ENCODE peak calls at places on chromosomes 1 and 21, in seven cellular contexts. One of them, this sample, is unnamed.

GRCh38 chr1:93200714-93201113 is 20.2 kb downstream of the CCDC18 start:
- DNase-seq in SK-N-SH: no peak
- DNase-seq in HCT116: no peak
- DNase-seq in GM12878: no peak
- DNase-seq in H1: no peak
- DNase-seq in HepG2: peak
- DNase-seq in K562: no peak
- DNase-seq in this sample: no peak

GRCh38 chr1:242784074-242784473 is 259.6 kb upstream of the PLD5 start:
- DNase-seq in H1: no peak
- DNase-seq in SK-N-SH: no peak
- DNase-seq in HepG2: no peak
- DNase-seq in GM12878: no peak
- DNase-seq in HCT116: no peak
- DNase-seq in K562: no peak
- DNase-seq in this sample: no peak

GRCh38 chr21:28459193-28459592 is 533.5 kb downstream of the LTN1 start:
- DNase-seq in HepG2: no peak
- DNase-seq in HCT116: no peak
- DNase-seq in SK-N-SH: no peak
- DNase-seq in GM12878: no peak
- DNase-seq in K562: no peak
- DNase-seq in H1: no peak
- DNase-seq in this sample: no peak

GRCh38 chr1:17684810-17685209 is 70.3 kb upstream of the ACTL8 start:
- DNase-seq in HCT116: no peak
- DNase-seq in SK-N-SH: no peak
- DNase-seq in H1: no peak
- DNase-seq in K562: no peak
- DNase-seq in GM12878: no peak
- DNase-seq in HepG2: no peak
- DNase-seq in this sample: no peak

GRCh38 chr1:152880907-152881306 is 2.8 kb downstream of the SMCP start:
- DNase-seq in K562: no peak
- DNase-seq in GM12878: peak
- DNase-seq in H1: no peak
- DNase-seq in SK-N-SH: no peak
- DNase-seq in HCT116: no peak
- DNase-seq in HepG2: no peak
- DNase-seq in this sample: no peak

GRCh38 chr1:245682638-245683376 is 528.0 kb downstream of the KIF26B start:
- DNase-seq in SK-N-SH: peak
- DNase-seq in GM12878: no peak
- DNase-seq in H1: no peak
- DNase-seq in HepG2: no peak
- DNase-seq in K562: no peak
- DNase-seq in HCT116: no peak
- DNase-seq in this sample: no peak

GRCh38 chr21:36499578-36500471 is 19.9 kb upstream of the CLDN14 start:
- DNase-seq in HCT116: no peak
- DNase-seq in GM12878: no peak
- DNase-seq in K562: no peak
- DNase-seq in SK-N-SH: no peak
- DNase-seq in HepG2: no peak
- DNase-seq in H1: no peak
- DNase-seq in this sample: peak

GRCh38 chr1:221979461-221980032 is 237.7 kb upstream of the DUSP10 start:
- DNase-seq in HCT116: peak
- DNase-seq in SK-N-SH: no peak
- DNase-seq in K562: no peak
- DNase-seq in GM12878: no peak
- DNase-seq in H1: no peak
- DNase-seq in HepG2: peak
- DNase-seq in this sample: no peak

GRCh38 chr1:41343790-41344679 is 17.2 kb upstream of the FOXO6 start:
- DNase-seq in SK-N-SH: no peak
- DNase-seq in HepG2: no peak
- DNase-seq in HCT116: no peak
- DNase-seq in K562: no peak
- DNase-seq in H1: no peak
- DNase-seq in GM12878: peak
- DNase-seq in this sample: no peak

DNA sequence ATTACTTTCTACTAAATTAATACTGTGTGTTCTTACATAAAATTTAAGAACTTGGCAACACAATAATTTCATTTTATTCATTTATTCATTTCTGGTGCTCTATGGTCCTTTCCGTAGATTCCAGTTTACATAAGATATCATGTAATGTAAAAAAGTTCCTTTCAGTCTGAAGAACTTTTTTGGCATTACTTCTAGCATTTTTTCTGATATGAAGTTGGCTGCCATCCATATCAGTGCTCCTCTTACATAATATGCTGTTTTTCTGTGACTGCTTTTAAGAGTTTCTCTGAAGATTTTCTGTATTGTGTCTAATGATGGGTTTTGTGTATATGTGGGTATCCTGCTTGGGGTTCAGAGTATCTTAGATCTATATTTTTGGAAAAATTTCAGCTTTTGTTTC is 34.8 kb downstream of the LIN9 start:
- DNase-seq in HepG2: no peak
- DNase-seq in H1: no peak
- DNase-seq in SK-N-SH: no peak
- DNase-seq in GM12878: no peak
- DNase-seq in K562: no peak
- DNase-seq in HCT116: no peak
- DNase-seq in this sample: no peak
- TF ChIP-seq JUND in HepG2: no peak
- TF ChIP-seq JUND in H1: no peak
- TF ChIP-seq JUND in SK-N-SH: no peak
- TF ChIP-seq JUND in GM12878: no peak
- TF ChIP-seq JUND in K562: no peak
- TF ChIP-seq JUND in HCT116: no peak
- TF ChIP-seq JUND in this sample: no peak

DNA sequence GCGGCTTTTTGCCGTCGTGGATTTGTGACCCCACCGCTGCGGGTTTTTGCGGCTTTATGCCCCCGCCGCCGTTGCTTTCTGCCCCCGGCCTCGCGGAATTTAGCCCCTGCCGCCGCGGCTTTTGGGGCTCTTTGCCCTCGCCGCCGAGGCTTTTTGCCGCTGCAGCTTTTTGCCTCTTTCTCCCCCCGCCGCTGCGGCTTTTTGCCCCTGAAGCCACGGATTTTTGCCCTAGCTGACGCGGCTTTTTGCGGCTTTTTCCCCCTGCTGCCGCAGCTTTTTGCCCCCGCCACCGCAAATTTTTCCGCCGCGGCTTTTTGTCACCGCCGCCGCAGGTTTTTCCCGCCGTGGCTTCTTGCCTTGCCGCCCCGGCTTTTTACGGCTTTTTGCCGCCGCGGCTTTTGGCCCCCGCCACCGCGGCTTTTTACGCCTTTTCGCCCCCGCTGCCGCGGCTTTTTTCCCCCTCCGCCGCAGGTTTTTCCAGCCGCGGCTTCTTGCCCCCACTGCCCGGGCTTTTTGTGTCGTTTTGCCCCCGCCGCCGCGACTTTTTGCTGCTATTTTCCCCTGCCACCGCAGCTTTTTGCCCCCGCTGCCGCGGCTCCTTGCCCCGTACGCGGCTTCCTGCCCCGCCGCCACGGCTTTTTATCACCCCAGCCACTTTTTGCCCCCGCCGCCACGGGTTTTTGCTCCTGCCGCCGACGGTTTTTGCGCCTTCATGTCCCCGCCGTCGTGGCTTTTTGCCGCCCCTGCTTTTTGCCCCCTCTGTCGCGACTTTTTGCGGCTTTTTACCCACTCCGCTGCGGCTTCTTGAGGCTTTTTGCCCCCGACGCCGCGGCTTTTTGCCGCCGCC is 3933.6 kb downstream of the SRGAP2C start:
- DNase-seq in HepG2: no peak
- DNase-seq in GM12878: no peak
- DNase-seq in HCT116: no peak
- DNase-seq in H1: no peak
- DNase-seq in K562: no peak
- DNase-seq in SK-N-SH: no peak
- DNase-seq in this sample: no peak
- TF ChIP-seq JUND in HepG2: no peak
- TF ChIP-seq JUND in GM12878: no peak
- TF ChIP-seq JUND in HCT116: no peak
- TF ChIP-seq JUND in H1: no peak
- TF ChIP-seq JUND in K562: no peak
- TF ChIP-seq JUND in SK-N-SH: no peak
- TF ChIP-seq JUND in this sample: no peak

DNA sequence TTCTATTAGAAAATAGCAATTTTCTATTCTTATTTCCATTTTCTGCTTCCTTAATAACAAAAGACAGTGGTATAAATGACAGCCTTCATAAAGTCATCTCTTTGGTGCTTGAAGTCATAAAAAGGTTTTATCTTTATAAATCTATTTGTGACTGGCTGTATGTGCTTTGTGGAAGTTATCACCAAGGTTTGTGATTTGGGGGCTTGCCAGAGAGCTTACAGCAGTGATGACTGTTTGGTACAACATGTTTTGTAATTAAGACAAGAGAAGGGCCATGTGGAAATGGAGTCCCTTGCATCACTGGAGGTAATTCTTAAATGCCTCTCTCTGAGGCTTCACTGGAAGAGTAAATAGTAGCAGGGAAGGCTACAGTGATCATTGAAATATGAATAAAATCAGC is 2.7 kb downstream of the SLC35F3 start:
- DNase-seq in HCT116: no peak
- DNase-seq in SK-N-SH: peak
- DNase-seq in HepG2: no peak
- DNase-seq in GM12878: no peak
- DNase-seq in H1: no peak
- DNase-seq in K562: no peak
- DNase-seq in this sample: no peak
- TF ChIP-seq JUND in HCT116: no peak
- TF ChIP-seq JUND in SK-N-SH: no peak
- TF ChIP-seq JUND in HepG2: no peak
- TF ChIP-seq JUND in GM12878: no peak
- TF ChIP-seq JUND in H1: no peak
- TF ChIP-seq JUND in K562: no peak
- TF ChIP-seq JUND in this sample: no peak

DNA sequence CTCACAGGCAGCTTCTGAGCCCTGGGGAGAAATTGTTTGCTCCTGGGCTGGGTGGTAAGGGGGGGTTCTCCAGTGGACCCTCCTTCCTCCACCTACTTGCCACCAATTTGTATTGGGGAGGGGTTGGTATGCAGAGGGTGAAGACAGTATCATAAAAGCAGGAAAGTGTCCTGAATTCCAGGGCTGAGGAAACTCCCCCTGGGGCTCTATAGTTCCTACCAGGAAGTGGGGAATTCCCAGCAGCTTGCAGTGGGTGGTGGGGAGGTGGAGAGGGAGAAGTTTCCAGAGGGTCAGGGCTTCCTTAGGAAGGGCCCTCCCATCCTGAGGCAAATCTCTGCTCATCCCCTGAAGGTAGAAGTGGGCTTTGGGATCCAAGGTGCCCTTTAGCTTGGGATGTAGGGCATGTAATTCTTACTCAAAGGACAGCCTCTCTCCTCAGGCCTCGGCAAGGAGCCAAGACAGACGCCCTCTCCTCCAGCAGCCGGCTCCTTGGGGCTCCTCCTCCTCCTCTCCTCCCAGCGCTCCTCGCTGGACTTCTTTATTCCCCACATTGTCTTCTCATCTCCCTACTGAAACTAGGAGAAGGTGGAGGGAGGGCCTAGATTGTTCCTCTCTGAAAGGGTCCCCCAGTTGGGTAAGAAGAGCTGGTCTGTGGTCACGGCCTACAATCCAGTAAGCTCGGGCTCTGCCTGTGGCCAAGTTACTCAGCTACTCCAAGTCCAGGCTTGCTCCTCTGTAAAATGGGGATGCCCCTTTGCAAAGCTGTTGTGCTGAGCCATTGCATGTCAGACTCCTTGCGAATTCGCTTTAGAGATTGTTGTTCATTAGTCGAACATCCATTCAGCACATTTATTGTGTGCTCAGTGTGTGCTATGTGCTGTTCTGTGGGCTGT is 17.9 kb upstream of the CSF1 start:
- DNase-seq in H1: no peak
- DNase-seq in SK-N-SH: no peak
- DNase-seq in GM12878: no peak
- DNase-seq in K562: no peak
- DNase-seq in HCT116: no peak
- DNase-seq in HepG2: no peak
- DNase-seq in this sample: no peak
- TF ChIP-seq JUND in H1: no peak
- TF ChIP-seq JUND in SK-N-SH: no peak
- TF ChIP-seq JUND in GM12878: no peak
- TF ChIP-seq JUND in K562: no peak
- TF ChIP-seq JUND in HCT116: no peak
- TF ChIP-seq JUND in HepG2: no peak
- TF ChIP-seq JUND in this sample: no peak

GRCh38 chr1:9592510-9593075 is 3.9 kb downstream of the TMEM201 start:
- DNase-seq in K562: no peak
- DNase-seq in SK-N-SH: no peak
- DNase-seq in HCT116: no peak
- DNase-seq in H1: no peak
- DNase-seq in GM12878: no peak
- DNase-seq in HepG2: no peak
- DNase-seq in this sample: no peak

GRCh38 chr1:9594471-9595155 is 5.9 kb downstream of the TMEM201 start:
- DNase-seq in GM12878: no peak
- DNase-seq in H1: no peak
- DNase-seq in HCT116: no peak
- DNase-seq in SK-N-SH: peak
- DNase-seq in HepG2: no peak
- DNase-seq in K562: no peak
- DNase-seq in this sample: no peak

GRCh38 chr1:9595156-9595967 is 6.7 kb downstream of the TMEM201 start:
- DNase-seq in HepG2: no peak
- DNase-seq in H1: no peak
- DNase-seq in SK-N-SH: peak
- DNase-seq in K562: no peak
- DNase-seq in HCT116: no peak
- DNase-seq in GM12878: no peak
- DNase-seq in this sample: no peak

GRCh38 chr1:9593147-9593491 is 4.4 kb downstream of the TMEM201 start:
- DNase-seq in HCT116: no peak
- DNase-seq in K562: no peak
- DNase-seq in GM12878: no peak
- DNase-seq in SK-N-SH: no peak
- DNase-seq in HepG2: no peak
- DNase-seq in H1: no peak
- DNase-seq in this sample: no peak

GRCh38 chr1:9593492-9594465 is 5.1 kb downstream of the TMEM201 start:
- DNase-seq in HCT116: no peak
- DNase-seq in HepG2: peak
- DNase-seq in H1: peak
- DNase-seq in K562: peak
- DNase-seq in GM12878: peak
- DNase-seq in SK-N-SH: peak
- DNase-seq in this sample: no peak
- TF ChIP-seq JUND in HCT116: no peak
- TF ChIP-seq JUND in HepG2: no peak
- TF ChIP-seq JUND in H1: no peak
- TF ChIP-seq JUND in K562: peak
- TF ChIP-seq JUND in GM12878: no peak
- TF ChIP-seq JUND in SK-N-SH: no peak
- TF ChIP-seq JUND in this sample: no peak